ENCODE peak calls at places on chromosomes 13 and 19, in six cellular contexts. One of them, this sample, is unnamed.

GRCh38 chr19:15015946-15016542 is 33.2 kb upstream of the CASP14 start:
- DNase-seq in RWPE1: peak; percentile 24
- DNase-seq in tibial nerve: no peak
- DNase-seq in tibial artery: no peak
- DNase-seq in pancreas: peak; percentile 56
- DNase-seq in foreskin keratinocyte: no peak
- DNase-seq in this sample: no peak

GRCh38 chr13:21567714-21568113 is 36.3 kb downstream of the MICU2 start:
- DNase-seq in RWPE1: no peak
- DNase-seq in tibial nerve: no peak
- DNase-seq in tibial artery: no peak
- DNase-seq in pancreas: no peak
- DNase-seq in foreskin keratinocyte: no peak
- DNase-seq in this sample: no peak

GRCh38 chr13:107554355-107554905 is 660.9 kb downstream of the LIG4 start:
- DNase-seq in RWPE1: no peak
- DNase-seq in tibial nerve: no peak
- DNase-seq in tibial artery: no peak
- DNase-seq in pancreas: no peak
- DNase-seq in foreskin keratinocyte: no peak
- DNase-seq in this sample: no peak

GRCh38 chr13:29081036-29081435 is 260.9 kb downstream of the MTUS2 start:
- DNase-seq in RWPE1: no peak
- DNase-seq in tibial nerve: no peak
- DNase-seq in tibial artery: no peak
- DNase-seq in pancreas: no peak
- DNase-seq in foreskin keratinocyte: no peak
- DNase-seq in this sample: no peak

GRCh38 chr13:114140909-114141255 is 8.5 kb upstream of the RASA3 start:
- DNase-seq in RWPE1: no peak
- DNase-seq in tibial nerve: no peak
- DNase-seq in tibial artery: no peak
- DNase-seq in pancreas: no peak
- DNase-seq in foreskin keratinocyte: no peak
- DNase-seq in this sample: no peak

GRCh38 chr13:76385606-76386005 is 500.6 kb downstream of the KCTD12 start:
- DNase-seq in RWPE1: no peak
- DNase-seq in tibial nerve: no peak
- DNase-seq in tibial artery: no peak
- DNase-seq in pancreas: no peak
- DNase-seq in foreskin keratinocyte: no peak
- DNase-seq in this sample: no peak

GRCh38 chr13:106372199-106373160 is 163.0 kb downstream of the EFNB2 start:
- DNase-seq in RWPE1: no peak
- DNase-seq in tibial nerve: no peak
- DNase-seq in tibial artery: no peak
- DNase-seq in pancreas: no peak
- DNase-seq in foreskin keratinocyte: peak; percentile 62
- DNase-seq in this sample: no peak

GRCh38 chr13:74270018-74270417 is 135.8 kb upstream of the KLF12 start:
- DNase-seq in RWPE1: peak; percentile 33
- DNase-seq in tibial nerve: no peak
- DNase-seq in tibial artery: no peak
- DNase-seq in pancreas: no peak
- DNase-seq in foreskin keratinocyte: peak; percentile 95
- DNase-seq in this sample: no peak

GRCh38 chr19:6739884-6740588 is 556 bp downstream of the TRIP10 start:
- DNase-seq in RWPE1: no peak
- DNase-seq in tibial nerve: no peak
- DNase-seq in tibial artery: no peak
- DNase-seq in pancreas: peak; percentile 71
- DNase-seq in foreskin keratinocyte: no peak
- DNase-seq in this sample: no peak

DNA sequence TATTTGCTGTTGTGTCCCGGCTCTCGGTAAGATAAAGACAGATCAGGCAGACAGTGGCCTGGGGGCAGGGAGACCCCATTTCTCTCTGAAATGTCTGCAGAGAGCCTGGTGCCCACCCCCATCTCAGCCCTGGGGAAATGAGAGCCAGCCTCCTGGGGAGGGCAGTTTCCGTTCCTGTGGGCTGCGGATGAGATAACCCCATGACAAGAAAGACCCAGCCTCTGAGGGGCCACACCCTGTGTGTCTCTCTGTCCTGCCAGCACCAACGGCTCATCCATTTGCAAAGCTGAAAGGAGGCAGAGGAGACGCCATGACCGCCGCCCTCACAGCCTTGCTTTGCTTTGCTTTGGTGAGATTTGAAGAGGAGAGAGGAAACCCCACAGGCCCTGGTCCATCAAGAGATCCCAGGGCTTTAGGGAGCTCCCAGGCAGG is 28.1 kb upstream of the KIR3DL3 start:
- DNase-seq in RWPE1: no peak
- DNase-seq in tibial nerve: no peak
- DNase-seq in tibial artery: no peak
- DNase-seq in pancreas: no peak
- DNase-seq in foreskin keratinocyte: no peak
- DNase-seq in this sample: no peak
- TF ChIP-seq CTCF in RWPE1: no peak
- TF ChIP-seq CTCF in tibial nerve: no peak
- TF ChIP-seq CTCF in tibial artery: no peak
- TF ChIP-seq CTCF in pancreas: no peak
- TF ChIP-seq CTCF in foreskin keratinocyte: no peak
- TF ChIP-seq CTCF in this sample: no peak

GRCh38 chr13:51933466-51934058 is 71.8 kb downstream of the CCDC70 start:
- DNase-seq in RWPE1: no peak
- DNase-seq in tibial nerve: no peak
- DNase-seq in tibial artery: no peak
- DNase-seq in pancreas: no peak
- DNase-seq in foreskin keratinocyte: no peak
- DNase-seq in this sample: no peak

GRCh38 chr13:51937320-51938290 is 73.6 kb downstream of the ATP7B start:
- DNase-seq in RWPE1: no peak
- DNase-seq in tibial nerve: no peak
- DNase-seq in tibial artery: no peak
- DNase-seq in pancreas: no peak
- DNase-seq in foreskin keratinocyte: no peak
- DNase-seq in this sample: no peak

GRCh38 chr13:51934461-51935087 is 72.8 kb downstream of the CCDC70 start:
- DNase-seq in RWPE1: no peak
- DNase-seq in tibial nerve: no peak
- DNase-seq in tibial artery: no peak
- DNase-seq in pancreas: no peak
- DNase-seq in foreskin keratinocyte: no peak
- DNase-seq in this sample: no peak

GRCh38 chr13:51938454-51938853 is 72.8 kb downstream of the ATP7B start:
- DNase-seq in RWPE1: no peak
- DNase-seq in tibial nerve: no peak
- DNase-seq in tibial artery: no peak
- DNase-seq in pancreas: no peak
- DNase-seq in foreskin keratinocyte: no peak
- DNase-seq in this sample: no peak

DNA sequence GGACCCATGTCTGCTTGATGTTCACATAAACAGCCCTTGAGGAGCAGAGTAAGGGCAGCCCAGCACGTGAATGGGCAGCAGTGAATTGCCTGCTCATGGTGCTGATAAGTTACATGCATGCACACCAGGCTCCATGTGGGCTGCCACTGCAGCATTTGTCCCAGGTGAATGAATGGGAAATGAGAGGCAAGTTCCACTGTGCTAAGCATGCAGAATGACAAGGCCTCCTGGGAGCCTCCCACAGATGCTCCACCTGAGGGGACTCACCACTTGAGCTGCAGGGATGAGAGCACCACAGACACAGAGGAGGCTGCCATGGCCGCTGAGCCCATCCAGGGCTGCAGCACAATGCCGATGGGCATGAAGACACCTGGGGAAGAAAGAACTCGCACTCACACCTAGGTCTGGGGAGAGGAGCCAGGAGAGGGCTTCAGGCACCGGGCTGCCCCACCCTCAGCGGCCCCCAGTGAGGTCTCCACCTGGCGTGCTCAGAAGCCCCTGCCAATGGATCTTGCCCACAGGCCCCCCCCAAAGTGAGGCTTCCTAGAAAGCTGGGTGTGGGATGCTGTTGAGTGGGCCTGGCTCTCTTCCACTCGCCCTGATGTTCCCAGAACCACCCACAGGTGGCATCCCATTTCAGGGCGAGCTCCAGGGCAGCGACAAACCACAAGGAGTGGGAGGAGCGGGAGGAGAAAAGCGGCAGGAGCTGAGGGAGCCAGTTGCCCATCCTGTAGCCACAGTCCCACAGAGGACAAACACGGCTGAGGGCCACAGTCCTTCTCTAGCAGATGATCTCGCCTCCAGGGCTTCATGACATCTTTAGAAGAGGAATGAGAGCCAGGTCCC is 73.8 kb downstream of the CCDC70 start:
- DNase-seq in RWPE1: peak; percentile 20
- DNase-seq in tibial nerve: no peak
- DNase-seq in tibial artery: no peak
- DNase-seq in pancreas: no peak
- DNase-seq in foreskin keratinocyte: no peak
- DNase-seq in this sample: no peak
- TF ChIP-seq CTCF in RWPE1: peak; percentile 12
- TF ChIP-seq CTCF in tibial nerve: no peak
- TF ChIP-seq CTCF in tibial artery: no peak
- TF ChIP-seq CTCF in pancreas: peak; percentile 21
- TF ChIP-seq CTCF in foreskin keratinocyte: peak; percentile 53
- TF ChIP-seq CTCF in this sample: no peak

GRCh38 chr19:4547303-4548237 is 7.7 kb upstream of the LRG1 start:
- DNase-seq in RWPE1: no peak
- DNase-seq in tibial nerve: no peak
- DNase-seq in tibial artery: no peak
- DNase-seq in pancreas: peak; percentile 80
- DNase-seq in foreskin keratinocyte: no peak
- DNase-seq in this sample: no peak
- TF ChIP-seq CTCF in RWPE1: peak; percentile 27
- TF ChIP-seq CTCF in tibial nerve: no peak
- TF ChIP-seq CTCF in tibial artery: no peak
- TF ChIP-seq CTCF in pancreas: peak; percentile 29
- TF ChIP-seq CTCF in foreskin keratinocyte: peak; percentile 61
- TF ChIP-seq CTCF in this sample: peak; percentile 56

GRCh38 chr13:50345804-50346203 is 330.6 kb downstream of the KCNRG start:
- DNase-seq in RWPE1: no peak
- DNase-seq in tibial nerve: no peak
- DNase-seq in tibial artery: no peak
- DNase-seq in pancreas: no peak
- DNase-seq in foreskin keratinocyte: no peak
- DNase-seq in this sample: no peak
- TF ChIP-seq CTCF in RWPE1: no peak
- TF ChIP-seq CTCF in tibial nerve: no peak
- TF ChIP-seq CTCF in tibial artery: no peak
- TF ChIP-seq CTCF in pancreas: no peak
- TF ChIP-seq CTCF in foreskin keratinocyte: no peak
- TF ChIP-seq CTCF in this sample: no peak

GRCh38 chr13:98298599-98298998 is 121.5 kb upstream of the RNF113B start:
- DNase-seq in RWPE1: no peak
- DNase-seq in tibial nerve: no peak
- DNase-seq in tibial artery: no peak
- DNase-seq in pancreas: no peak
- DNase-seq in foreskin keratinocyte: peak; percentile 19
- DNase-seq in this sample: no peak

GRCh38 chr13:98301721-98302120 is 124.7 kb upstream of the RNF113B start:
- DNase-seq in RWPE1: no peak
- DNase-seq in tibial nerve: no peak
- DNase-seq in tibial artery: no peak
- DNase-seq in pancreas: no peak
- DNase-seq in foreskin keratinocyte: no peak
- DNase-seq in this sample: no peak

GRCh38 chr13:98299954-98300350 is 122.9 kb upstream of the RNF113B start:
- DNase-seq in RWPE1: no peak
- DNase-seq in tibial nerve: no peak
- DNase-seq in tibial artery: no peak
- DNase-seq in pancreas: no peak
- DNase-seq in foreskin keratinocyte: no peak
- DNase-seq in this sample: no peak

GRCh38 chr13:98299243-98299953 is 122.3 kb upstream of the RNF113B start:
- DNase-seq in RWPE1: no peak
- DNase-seq in tibial nerve: no peak
- DNase-seq in tibial artery: no peak
- DNase-seq in pancreas: no peak
- DNase-seq in foreskin keratinocyte: no peak
- DNase-seq in this sample: no peak

GRCh38 chr13:98300956-98301641 is 124.0 kb upstream of the RNF113B start:
- DNase-seq in RWPE1: no peak
- DNase-seq in tibial nerve: no peak
- DNase-seq in tibial artery: no peak
- DNase-seq in pancreas: no peak
- DNase-seq in foreskin keratinocyte: peak; percentile 33
- DNase-seq in this sample: no peak
- TF ChIP-seq CTCF in RWPE1: no peak
- TF ChIP-seq CTCF in tibial nerve: no peak
- TF ChIP-seq CTCF in tibial artery: no peak
- TF ChIP-seq CTCF in pancreas: no peak
- TF ChIP-seq CTCF in foreskin keratinocyte: no peak
- TF ChIP-seq CTCF in this sample: no peak

GRCh38 chr13:103067751-103068563 is 1.7 kb upstream of the SLC10A2 start:
- DNase-seq in RWPE1: peak; percentile 36
- DNase-seq in tibial nerve: no peak
- DNase-seq in tibial artery: no peak
- DNase-seq in pancreas: peak; percentile 21
- DNase-seq in foreskin keratinocyte: peak; percentile 47
- DNase-seq in this sample: no peak
- TF ChIP-seq CTCF in RWPE1: no peak
- TF ChIP-seq CTCF in tibial nerve: no peak
- TF ChIP-seq CTCF in tibial artery: no peak
- TF ChIP-seq CTCF in pancreas: no peak
- TF ChIP-seq CTCF in foreskin keratinocyte: peak; percentile 55
- TF ChIP-seq CTCF in this sample: no peak

GRCh38 chr19:52691737-52692136 is 43.1 kb downstream of the ZNF611 start:
- DNase-seq in RWPE1: no peak
- DNase-seq in tibial nerve: no peak
- DNase-seq in tibial artery: no peak
- DNase-seq in pancreas: no peak
- DNase-seq in foreskin keratinocyte: no peak
- DNase-seq in this sample: no peak

GRCh38 chr19:52689804-52690394 is 44.9 kb downstream of the ZNF611 start:
- DNase-seq in RWPE1: peak; percentile 9
- DNase-seq in tibial nerve: peak; percentile 14
- DNase-seq in tibial artery: peak; percentile 46
- DNase-seq in pancreas: peak; percentile 64
- DNase-seq in foreskin keratinocyte: peak; percentile 21
- DNase-seq in this sample: peak; percentile 52

GRCh38 chr19:52691215-52691610 is 43.6 kb downstream of the ZNF611 start:
- DNase-seq in RWPE1: no peak
- DNase-seq in tibial nerve: no peak
- DNase-seq in tibial artery: peak; percentile 23
- DNase-seq in pancreas: no peak
- DNase-seq in foreskin keratinocyte: no peak
- DNase-seq in this sample: no peak

GRCh38 chr19:52692431-52693008 is 42.3 kb downstream of the ZNF611 start:
- DNase-seq in RWPE1: no peak
- DNase-seq in tibial nerve: no peak
- DNase-seq in tibial artery: no peak
- DNase-seq in pancreas: no peak
- DNase-seq in foreskin keratinocyte: no peak
- DNase-seq in this sample: no peak

GRCh38 chr19:52690395-52691214 is 44.2 kb downstream of the ZNF611 start:
- DNase-seq in RWPE1: peak; percentile 89
- DNase-seq in tibial nerve: peak; percentile 90
- DNase-seq in tibial artery: peak; percentile 96
- DNase-seq in pancreas: peak; percentile 93
- DNase-seq in foreskin keratinocyte: peak; percentile 89
- DNase-seq in this sample: peak; percentile 90
- TF ChIP-seq CTCF in RWPE1: peak; percentile 15
- TF ChIP-seq CTCF in tibial nerve: peak; percentile 45
- TF ChIP-seq CTCF in tibial artery: peak; percentile 52
- TF ChIP-seq CTCF in pancreas: peak; percentile 18
- TF ChIP-seq CTCF in foreskin keratinocyte: no peak
- TF ChIP-seq CTCF in this sample: peak; percentile 21

GRCh38 chr13:70795484-70795883 is 687.2 kb upstream of the KLHL1 start:
- DNase-seq in RWPE1: no peak
- DNase-seq in tibial nerve: no peak
- DNase-seq in tibial artery: no peak
- DNase-seq in pancreas: no peak
- DNase-seq in foreskin keratinocyte: no peak
- DNase-seq in this sample: no peak
- TF ChIP-seq CTCF in RWPE1: no peak
- TF ChIP-seq CTCF in tibial nerve: no peak
- TF ChIP-seq CTCF in tibial artery: no peak
- TF ChIP-seq CTCF in pancreas: no peak
- TF ChIP-seq CTCF in foreskin keratinocyte: no peak
- TF ChIP-seq CTCF in this sample: no peak